ENCODE peak calls at places on chromosomes 4 and X, in eight cellular contexts. L is ascending aorta; P is CD4-positive, alpha-beta memory T cell; I is heart right ventricle; U is adrenal gland; M is lower lobe of right lung; N is SJCRH30; Q is Caco-2. H is an unnamed sample.

GRCh38 chr4:145014365-145014764 is 83.6 kb downstream of the ANAPC10 start:
- DNase-seq in P (no peak), I (no peak), L (no peak), N (no peak), U (no peak), Q (no peak), M (no peak), H (no peak)

GRCh38 chr4:124409044-124409443 is 303.5 kb downstream of the ANKRD50 start:
- DNase-seq in P (no peak), U (no peak), M (no peak), I (no peak), L (no peak), N (no peak), Q (no peak), H (no peak)

GRCh38 chr4:59814402-59814801 is 1385.7 kb upstream of the ADGRL3 start:
- DNase-seq in L (no peak), I (no peak), M (no peak), U (no peak), N (no peak), Q (no peak), P (no peak), H (no peak)

GRCh38 chrX:136909706-136910564 is 29.4 kb upstream of the RBMX start:
- DNase-seq in U (peak; percentile 85), N (peak; percentile 83), L (peak; percentile 40), Q (peak; percentile 92), M (peak; percentile 80), P (peak; percentile 43), I (peak; percentile 40), H (peak; percentile 67)

GRCh38 chrX:11412715-11413623 is 119.8 kb downstream of the AMELX start:
- DNase-seq in M (no peak), I (no peak), N (no peak), U (no peak), L (no peak), Q (no peak), P (no peak), H (no peak)

GRCh38 chr4:13597141-13597540 is 30.4 kb downstream of the BOD1L1 start:
- DNase-seq in N (no peak), Q (no peak), U (no peak), I (no peak), M (no peak), P (no peak), L (no peak), H (no peak)

GRCh38 chr4:2842667-2843022 is 999 bp upstream of the ADD1 start:
- DNase-seq in U (no peak), M (no peak), I (no peak), Q (no peak), P (no peak), L (no peak), N (no peak), H (no peak)

GRCh38 chr4:182918791-182919302 is 1.7 kb upstream of the DCTD start:
- DNase-seq in I (no peak), N (no peak), U (no peak), Q (no peak), M (no peak), P (peak; percentile 26), L (no peak), H (no peak)

GRCh38 chr4:45855857-45856256 is 268.0 kb downstream of the GABRG1 start:
- DNase-seq in I (no peak), M (no peak), P (no peak), N (no peak), L (no peak), U (no peak), Q (no peak), H (no peak)

GRCh38 chr4:139956436-139957107 is 197.4 kb downstream of the MAML3 start:
- DNase-seq in I (no peak), L (no peak), U (peak; percentile 48), Q (no peak), P (no peak), M (no peak), N (no peak), H (no peak)

GRCh38 chr4:139957986-139958737 is 195.8 kb downstream of the MAML3 start:
- DNase-seq in N (no peak), L (no peak), U (no peak), P (no peak), M (no peak), Q (no peak), I (no peak), H (no peak)

GRCh38 chr4:139954512-139954911 is 199.5 kb downstream of the MAML3 start:
- DNase-seq in U (no peak), P (no peak), I (no peak), L (no peak), M (no peak), Q (no peak), N (no peak), H (no peak)

GRCh38 chr4:139957108-139957464 is 196.9 kb downstream of the MAML3 start:
- DNase-seq in P (no peak), I (no peak), L (no peak), M (no peak), N (no peak), Q (no peak), U (no peak), H (no peak)

GRCh38 chr4:139955600-139955999 is 198.4 kb downstream of the MAML3 start:
- DNase-seq in N (no peak), I (no peak), M (no peak), P (no peak), U (no peak), L (no peak), Q (no peak), H (no peak)
- H3K4me1 ChIP-seq in N (peaks cover 7% of the 10 kb centered on the region), I (peaks cover 29% of the 10 kb centered on the region), M (peaks cover 18% of the 10 kb centered on the region), P (no peaks in the 10 kb centered on the region), U (peaks cover 30% of the 10 kb centered on the region), L (no peaks in the 10 kb centered on the region), Q (no peaks in the 10 kb centered on the region), H (peaks cover 1% of the 10 kb centered on the region)

DNA sequence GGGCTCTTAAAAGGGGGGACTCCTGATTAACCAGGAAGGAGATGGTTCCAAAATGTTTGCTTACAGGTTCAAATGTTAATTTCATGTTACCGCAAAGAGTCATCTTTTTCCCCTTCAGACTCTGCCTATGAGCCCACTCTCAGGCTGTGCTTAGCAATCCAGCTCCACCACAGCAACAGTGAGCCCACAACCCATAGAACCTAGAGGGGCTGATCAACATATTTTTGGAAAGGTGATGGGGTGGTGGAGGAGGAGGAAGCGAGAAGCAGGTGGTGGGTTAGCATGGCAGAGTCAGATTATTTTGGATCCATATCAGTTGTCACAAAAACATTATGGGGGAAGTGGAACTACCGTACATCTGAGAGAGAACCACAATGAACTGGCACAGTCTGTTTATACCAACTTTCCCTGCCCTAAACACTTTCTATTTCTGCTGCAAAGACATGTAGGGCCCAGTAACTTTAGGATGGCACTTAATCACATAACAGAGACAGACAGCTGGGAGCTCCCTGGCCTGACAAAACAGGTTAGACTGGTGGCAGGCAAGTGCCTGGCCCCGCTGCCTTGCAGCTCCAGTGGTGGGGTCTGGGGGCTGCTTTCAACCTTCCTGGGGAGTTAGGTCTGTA is 4.4 kb downstream of the SLC9A7 start:
- DNase-seq in N (no peak), U (no peak), L (no peak), I (no peak), M (no peak), P (no peak), Q (no peak), H (no peak)
- H3K4me3 ChIP-seq in N (no peak overlapping the region), U (no peak overlapping the region), L (no peak overlapping the region), I (no peak overlapping the region), M (no peak overlapping the region), P (no peak overlapping the region), Q (no peak overlapping the region), H (no peak overlapping the region)

GRCh38 chr4:82852751-82853053 is 38.3 kb downstream of the SEC31A start:
- DNase-seq in N (no peak), L (no peak), U (no peak), I (no peak), M (no peak), P (no peak), Q (no peak), H (no peak)

GRCh38 chr4:82851318-82851717 is 39.6 kb downstream of the SEC31A start:
- DNase-seq in L (no peak), N (no peak), I (no peak), P (no peak), Q (no peak), M (no peak), U (no peak), H (no peak)

GRCh38 chr4:82850684-82851083 is 40.3 kb downstream of the SEC31A start:
- DNase-seq in N (no peak), U (no peak), P (no peak), L (no peak), Q (no peak), M (no peak), I (no peak), H (no peak)

GRCh38 chr4:82851902-82852750 is 38.8 kb downstream of the SEC31A start:
- DNase-seq in U (no peak), M (no peak), P (peak; percentile 26), I (no peak), N (no peak), L (no peak), Q (no peak), H (peak; percentile 27)

GRCh38 chr4:82848706-82849105 is 42.2 kb downstream of the SEC31A start:
- DNase-seq in N (no peak), U (no peak), P (no peak), I (no peak), L (no peak), Q (no peak), M (no peak), H (no peak)
- H3K36me3 ChIP-seq in N (peaks cover 95% of the 10 kb centered on the region), U (peaks cover 90% of the 10 kb centered on the region), P (peaks cover 48% of the 10 kb centered on the region), I (peaks cover under 1% of the 10 kb centered on the region), L (peaks cover 93% of the 10 kb centered on the region), Q (no peaks in the 10 kb centered on the region), M (peaks cover 100% of the 10 kb centered on the region), H (peaks cover 12% of the 10 kb centered on the region)

GRCh38 chr4:78661923-78662521 is 110.5 kb downstream of the ANXA3 start:
- DNase-seq in N (no peak), P (no peak), L (no peak), Q (no peak), U (no peak), I (no peak), M (no peak), H (no peak)

GRCh38 chr4:78660559-78660958 is 109.0 kb downstream of the ANXA3 start:
- DNase-seq in N (no peak), L (no peak), I (no peak), Q (no peak), P (no peak), M (no peak), U (no peak), H (no peak)

GRCh38 chr4:78662661-78663060 is 111.1 kb downstream of the ANXA3 start:
- DNase-seq in N (no peak), P (no peak), Q (no peak), M (no peak), U (no peak), L (no peak), I (no peak), H (no peak)

GRCh38 chr4:78659665-78660064 is 108.1 kb downstream of the ANXA3 start:
- DNase-seq in P (no peak), I (no peak), U (no peak), N (no peak), M (no peak), L (no peak), Q (no peak), H (no peak)

DNA sequence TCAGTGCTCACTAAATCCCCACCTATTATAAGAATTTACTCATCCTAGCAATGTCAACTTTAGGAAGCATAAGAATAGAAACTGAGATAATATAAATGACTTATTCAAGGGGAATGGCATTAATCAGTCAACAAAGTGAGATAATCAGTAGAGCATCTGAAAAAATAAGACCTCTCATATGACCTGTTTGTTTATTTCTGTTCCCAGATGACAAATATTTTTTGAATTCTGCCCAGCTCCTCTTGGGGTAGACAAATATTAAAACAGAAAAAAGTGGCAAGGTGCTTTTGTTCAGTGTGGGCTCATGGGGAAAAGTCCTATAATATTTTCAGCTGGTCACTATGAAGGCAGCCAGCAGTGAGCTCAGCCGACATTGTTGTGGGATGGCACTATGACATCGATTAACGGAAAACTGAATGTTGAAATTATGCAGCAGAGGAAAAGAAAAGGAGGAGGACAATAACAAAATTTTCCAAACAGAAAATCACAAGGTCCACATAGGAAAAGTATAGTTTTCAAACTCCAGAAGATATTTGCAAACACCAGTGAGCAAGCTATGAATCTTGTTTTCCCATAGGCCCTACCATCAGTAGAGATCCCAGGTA is 109.6 kb downstream of the ANXA3 start:
- DNase-seq in U (no peak), P (no peak), M (no peak), N (no peak), L (no peak), I (no peak), Q (no peak), H (no peak)
- H3K4me1 ChIP-seq in U (peaks cover 29% of the 10 kb centered on the region), P (peaks cover 26% of the 10 kb centered on the region), M (peaks cover 43% of the 10 kb centered on the region), N (peaks cover 5% of the 10 kb centered on the region), L (peaks cover 3% of the 10 kb centered on the region), I (peaks cover 42% of the 10 kb centered on the region), Q (peaks cover 5% of the 10 kb centered on the region), H (no peaks in the 10 kb centered on the region)